ENCODE peak calls at places on chromosomes 16 and 17, in four cellular contexts. B, W, G and A are unnamed samples.
A peak's percentile ranks its signal among the peaks of the same experiment; 100 is the strongest.

GRCh38 chr16:15592324-15592723 is 50.6 kb downstream of the MARF1 start:
- DNase-seq in B (no peak), W (no peak), G (no peak), A (no peak)

GRCh38 chr16:12146966-12147365 is 170.4 kb downstream of the SNX29 start:
- DNase-seq in W (no peak), G (no peak), B (no peak), A (no peak)

GRCh38 chr17:72826602-72827001 is 265.9 kb downstream of the SLC39A11 start:
- DNase-seq in W (no peak), B (no peak), G (no peak), A (no peak)

GRCh38 chr17:7903154-7904103 is 12.7 kb downstream of the RNF227 start:
- DNase-seq in G (no peak), W (no peak), B (no peak), A (no peak)

GRCh38 chr17:78555741-78556401 is 21.3 kb downstream of the DNAH17 start:
- DNase-seq in B (no peak), W (no peak), G (no peak), A (no peak)

GRCh38 chr16:70253291-70254094 is 1.8 kb upstream of the EXOSC6 start:
- DNase-seq in B (peak; percentile 72), G (peak; percentile 45), W (peak; percentile 33), A (peak; percentile 62)

GRCh38 chr17:8821446-8822105 is 22.4 kb upstream of the MFSD6L start:
- DNase-seq in B (no peak), W (no peak), G (no peak), A (no peak)

GRCh38 chr17:46942441-46943217 is 19.7 kb downstream of the GOSR2 start:
- DNase-seq in B (peak; percentile 87), G (peak; percentile 82), W (peak; percentile 84), A (peak; percentile 84)

GRCh38 chr16:72836181-72836580 is 211.7 kb downstream of the ZFHX3 start:
- DNase-seq in G (no peak), W (no peak), B (no peak), A (no peak)

GRCh38 chr16:66434619-66435430 is 7.7 kb downstream of the BEAN1 start:
- DNase-seq in G (peak; percentile 92), B (peak; percentile 32), W (no peak), A (no peak)

GRCh38 chr16:2835638-2836493 is 5.8 kb downstream of the ZG16B start:
- DNase-seq in B (no peak), G (peak; percentile 72), W (no peak), A (no peak)

GRCh38 chr16:88049561-88050545 is 98.6 kb downstream of the BANP start:
- DNase-seq in W (no peak), G (no peak), B (no peak), A (peak; percentile 69)

GRCh38 chr16:29820271-29820701 is at the start of gene MVP:
- DNase-seq in B (no peak), G (no peak), W (peak; percentile 51), A (peak; percentile 72)

GRCh38 chr16:2776500-2777139 is 460 bp downstream of the ELOB start:
- DNase-seq in G (no peak), W (no peak), B (peak; percentile 37), A (no peak)

GRCh38 chr16:17072104-17072503 is 398.7 kb downstream of the XYLT1 start:
- DNase-seq in B (no peak), W (no peak), G (no peak), A (no peak)

GRCh38 chr16:21260870-21261791 is 17.0 kb downstream of the CRYM start:
- DNase-seq in B (no peak), W (peak; percentile 90), G (peak; percentile 99), A (no peak)

GRCh38 chr16:89615596-89616090 is 2.2 kb downstream of the DPEP1 start:
- DNase-seq in W (peak; percentile 56), G (no peak), B (peak; percentile 79), A (peak; percentile 87)

GRCh38 chr16:73717266-73718057 is 579.2 kb upstream of the PSMD7 start:
- DNase-seq in G (no peak), B (no peak), W (no peak), A (no peak)

GRCh38 chr16:66478733-66479511 is 51.8 kb downstream of the BEAN1 start:
- DNase-seq in B (peak; percentile 77), G (peak; percentile 63), W (peak; percentile 81), A (peak; percentile 77)

GRCh38 chr16:16861546-16861945 is 482.6 kb downstream of the NPIPA7 start:
- DNase-seq in W (peak; percentile 54), G (peak; percentile 49), B (peak; percentile 60), A (peak; percentile 71)

GRCh38 chr17:72761893-72762622 is 330.4 kb downstream of the SLC39A11 start:
- DNase-seq in G (no peak), B (no peak), W (peak; percentile 28), A (no peak)

GRCh38 chr17:49315974-49316570 is 46.0 kb downstream of the ZNF652 start:
- DNase-seq in W (no peak), G (no peak), B (no peak), A (no peak)

GRCh38 chr16:86893513-86893912 is 315.2 kb downstream of the FOXL1 start:
- DNase-seq in W (no peak), B (no peak), G (no peak), A (no peak)

GRCh38 chr16:12182202-12182601 is 205.7 kb downstream of the SNX29 start:
- DNase-seq in B (no peak), G (no peak), W (no peak), A (no peak)

GRCh38 chr17:78376161-78376560 is 2.3 kb upstream of the PGS1 start:
- DNase-seq in W (no peak), B (no peak), G (no peak), A (no peak)

GRCh38 chr17:61411944-61412859 is 12.6 kb downstream of the TBX2 start:
- DNase-seq in G (peak; percentile 64), W (peak; percentile 81), B (peak; percentile 81), A (peak; percentile 99)

GRCh38 chr17:61617261-61617660 is 26.2 kb upstream of the NACA2 start:
- DNase-seq in G (no peak), W (no peak), B (no peak), A (no peak)

GRCh38 chr17:28366605-28367004 is 1.6 kb upstream of the SEBOX start:
- DNase-seq in W (peak; percentile 38), G (no peak), B (no peak), A (no peak)

GRCh38 chr17:41664172-41664457 is 24.6 kb upstream of the EIF1 start:
- DNase-seq in B (no peak), G (no peak), W (no peak), A (no peak)

GRCh38 chr16:48157794-48158193 is 2.0 kb upstream of the ABCC12 start:
- DNase-seq in B (no peak), G (no peak), W (no peak), A (no peak)

GRCh38 chr16:69397821-69398521 is 12.2 kb upstream of the TERF2 start:
- DNase-seq in G (peak; percentile 87), B (peak; percentile 53), W (peak; percentile 49), A (peak; percentile 61)

GRCh38 chr16:1106659-1107058 is 10.6 kb upstream of the C1QTNF8 start:
- DNase-seq in B (no peak), G (no peak), W (no peak), A (no peak)

GRCh38 chr17:21376835-21377690 is 906 bp downstream of the KCNJ12 start:
- DNase-seq in B (peak; percentile 41), G (no peak), W (peak; percentile 14), A (peak; percentile 77)

GRCh38 chr16:50296807-50297206 is 30.5 kb downstream of the ADCY7 start:
- DNase-seq in W (no peak), B (no peak), G (no peak), A (no peak)

GRCh38 chr16:53588081-53588648 is 85.2 kb upstream of the AKTIP start:
- DNase-seq in B (no peak), W (no peak), G (no peak), A (no peak)

GRCh38 chr16:78607465-78607864 is 508.0 kb downstream of the WWOX start:
- DNase-seq in G (no peak), B (no peak), W (no peak), A (no peak)

DNA sequence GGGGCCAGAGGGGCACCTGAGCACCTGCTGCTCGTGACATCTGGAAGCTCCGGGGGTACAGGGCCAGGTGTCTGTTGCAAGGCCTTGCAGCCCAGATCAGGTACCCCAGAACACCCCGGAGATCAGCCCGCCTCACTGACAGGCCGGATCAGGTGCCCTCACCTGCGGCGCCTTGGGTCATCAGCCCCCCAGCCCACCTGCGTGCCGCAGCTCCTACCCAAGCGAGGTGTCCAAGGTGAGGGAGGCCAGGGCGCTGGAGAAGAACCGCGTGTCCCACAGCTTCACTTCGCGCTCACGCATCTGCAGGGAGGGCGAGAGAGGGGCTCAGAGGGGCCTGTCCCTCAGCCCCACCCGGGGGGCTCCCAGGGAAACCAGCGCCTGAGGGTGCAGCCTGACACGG is 16.1 kb downstream of the VASN start:
- DNase-seq in B (peak; percentile 11), W (no peak), G (no peak), A (no peak)
- TF ChIP-seq FOXJ3 in B (no peak), W (no peak), G (no peak), A (no peak)

GRCh38 chr17:43591750-43592562 is 45.8 kb upstream of the ETV4 start:
- DNase-seq in W (no peak), B (no peak), G (no peak), A (peak; percentile 52)
- TF ChIP-seq FOXJ3 in W (no peak), B (no peak), G (no peak), A (no peak)

GRCh38 chr17:40530531-40530987 is 29.1 kb upstream of the TNS4 start:
- DNase-seq in G (no peak), B (peak; percentile 8), W (no peak), A (no peak)

GRCh38 chr17:40529991-40530390 is 28.6 kb upstream of the TNS4 start:
- DNase-seq in B (no peak), G (no peak), W (no peak), A (no peak)

GRCh38 chr17:40532520-40533253 is 31.3 kb upstream of the TNS4 start:
- DNase-seq in G (no peak), W (no peak), B (peak; percentile 0), A (no peak)

GRCh38 chr17:40528692-40529417 is 27.4 kb upstream of the TNS4 start:
- DNase-seq in G (no peak), W (no peak), B (no peak), A (no peak)

DNA sequence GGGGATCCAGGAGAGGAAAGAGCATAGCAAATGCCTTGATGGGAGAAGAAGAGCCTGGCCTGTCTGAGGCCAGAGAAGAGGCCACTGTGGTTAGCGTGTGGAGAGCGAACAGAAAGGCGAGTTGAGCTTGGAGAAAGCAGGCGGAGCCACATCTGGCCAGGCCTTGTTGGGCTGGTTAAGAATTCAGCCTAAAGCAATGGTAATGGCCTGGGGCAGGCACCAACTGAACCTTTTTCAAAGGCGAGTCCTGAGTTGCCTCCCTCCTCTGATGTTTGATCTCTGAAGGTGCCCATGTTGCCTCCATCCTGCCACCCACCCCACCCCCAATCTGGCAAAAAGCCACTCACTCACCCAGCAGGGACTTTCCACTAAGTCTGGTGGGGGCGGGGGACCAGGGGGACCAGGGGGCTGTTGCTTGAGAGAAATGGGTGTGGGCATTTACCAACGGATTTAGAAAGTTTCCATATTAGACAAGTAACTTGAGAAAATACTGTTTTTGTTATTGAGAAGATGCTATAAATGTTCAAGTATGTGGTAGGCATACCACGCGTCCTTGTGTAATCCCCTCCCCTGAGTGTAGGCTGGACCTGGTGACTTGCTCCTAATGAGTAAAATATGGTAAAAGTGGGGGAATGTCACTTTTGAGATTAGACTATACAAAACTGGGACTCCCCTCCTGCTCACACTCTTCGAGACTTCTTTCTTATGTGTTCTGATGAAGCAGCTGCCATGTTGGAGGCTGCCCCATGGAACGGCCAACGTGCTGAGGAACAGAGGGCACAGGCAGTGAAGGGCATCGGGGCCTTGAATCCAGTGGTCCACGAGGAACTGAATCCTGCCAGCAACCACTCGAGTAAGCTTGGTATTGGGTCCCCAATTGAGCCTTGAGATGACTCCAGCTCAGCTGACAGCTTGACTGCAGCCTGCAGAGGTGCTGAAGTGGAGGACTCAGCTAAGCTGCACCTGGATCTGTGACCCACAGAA is 29.9 kb upstream of the TNS4 start:
- DNase-seq in W (no peak), G (no peak), B (peak; percentile 8), A (no peak)
- TF ChIP-seq FOXJ3 in W (no peak), G (no peak), B (no peak), A (no peak)

GRCh38 chr17:57357830-57358426 is 101.6 kb downstream of the MSI2 start:
- DNase-seq in W (no peak), G (no peak), B (no peak), A (no peak)
- TF ChIP-seq FOXJ3 in W (no peak), G (no peak), B (no peak), A (no peak)